ENCODE peak calls at places on chromosomes 12 and 14, in ten cellular contexts. X, C, A, J, F, Y, R, K, H and Z are unnamed samples.

GRCh38 chr12:77540097-77540496 is 290.6 kb upstream of the NAV3 start:
- DNase-seq in J (no peak), R (no peak), X (no peak), H (no peak), F (no peak), Y (no peak), C (no peak), A (no peak), K (no peak), Z (no peak)

GRCh38 chr14:37429618-37430017 is 165.4 kb downstream of the FOXA1 start:
- DNase-seq in H (no peak), K (no peak), A (no peak), R (no peak), Y (no peak), X (no peak), C (no peak), F (no peak), J (no peak), Z (no peak)

GRCh38 chr12:10641735-10642500 is 28.5 kb upstream of the MAGOHB start:
- DNase-seq in J (no peak), F (no peak), Y (no peak), R (no peak), C (no peak), H (no peak), A (no peak), K (peak), X (no peak), Z (no peak)

GRCh38 chr12:76008438-76008837 is 23.1 kb downstream of the PHLDA1 start:
- DNase-seq in C (no peak), J (no peak), K (no peak), F (no peak), Y (no peak), R (no peak), A (no peak), X (no peak), H (no peak), Z (no peak)

GRCh38 chr14:32947081-32947480 is 8.4 kb downstream of the NPAS3 start:
- DNase-seq in R (no peak), C (no peak), H (no peak), F (no peak), J (no peak), A (no peak), X (no peak), Y (no peak), K (no peak), Z (no peak)

GRCh38 chr12:116520801-116521471 is 38.2 kb upstream of the MAP1LC3B2 start:
- DNase-seq in H (no peak), R (no peak), K (peak), X (no peak), Y (no peak), F (no peak), J (no peak), C (no peak), A (no peak), Z (no peak)

GRCh38 chr14:85532570-85532969 is 2.6 kb downstream of the FLRT2 start:
- DNase-seq in J (no peak), Y (no peak), A (no peak), X (no peak), H (no peak), C (no peak), F (peak), R (no peak), K (no peak), Z (no peak)

GRCh38 chr14:30299915-30300314 is 259.0 kb upstream of the G2E3 start:
- DNase-seq in A (no peak), K (no peak), Y (no peak), C (no peak), R (no peak), X (no peak), F (no peak), H (no peak), J (no peak), Z (peak)

GRCh38 chr12:117125769-117126168 is 26.6 kb upstream of the TESC start:
- DNase-seq in Y (no peak), H (no peak), K (no peak), R (no peak), F (no peak), X (no peak), C (no peak), J (no peak), A (no peak), Z (no peak)

GRCh38 chr12:82765971-82766705 is 79.4 kb downstream of the TMTC2 start:
- DNase-seq in Y (no peak), J (no peak), X (no peak), A (no peak), C (no peak), R (no peak), H (no peak), K (no peak), F (no peak), Z (no peak)

GRCh38 chr14:68268197-68268596 is 448.6 kb downstream of the RAD51B start:
- DNase-seq in H (no peak), X (no peak), Y (no peak), J (no peak), C (no peak), R (no peak), F (no peak), K (no peak), A (no peak), Z (no peak)

GRCh38 chr12:119158004-119158776 is 20.5 kb upstream of the HSPB8 start:
- DNase-seq in J (no peak), C (no peak), K (no peak), A (no peak), H (no peak), Y (no peak), R (no peak), X (no peak), F (no peak), Z (no peak)

GRCh38 chr14:104603623-104604401 is 760 bp downstream of the TMEM179 start:
- DNase-seq in X (no peak), J (peak), A (no peak), R (no peak), K (no peak), C (no peak), F (peak), H (no peak), Y (peak), Z (no peak)

GRCh38 chr12:58819345-58819744 is 101.0 kb downstream of the LRIG3 start:
- DNase-seq in A (no peak), K (no peak), F (no peak), R (no peak), X (no peak), H (no peak), J (no peak), C (no peak), Y (no peak), Z (no peak)

GRCh38 chr14:22479781-22480464 is 109.1 kb downstream of the DAD1 start:
- DNase-seq in X (no peak), R (no peak), F (no peak), A (no peak), H (no peak), Y (no peak), C (no peak), J (no peak), K (no peak), Z (no peak)

GRCh38 chr14:100025111-100025510 is 40.1 kb upstream of the EVL start:
- DNase-seq in A (peak), R (peak), J (no peak), C (no peak), H (peak), Y (no peak), X (no peak), F (no peak), K (no peak), Z (no peak)

GRCh38 chr12:44972746-44973421 is 78.0 kb downstream of the DBX2 start:
- DNase-seq in C (no peak), F (no peak), X (no peak), J (no peak), K (no peak), A (no peak), R (no peak), H (no peak), Y (no peak), Z (no peak)

GRCh38 chr12:82857276-82857675 is 170.6 kb downstream of the TMTC2 start:
- DNase-seq in J (no peak), Y (no peak), A (no peak), H (no peak), X (no peak), C (no peak), K (no peak), F (no peak), R (no peak), Z (no peak)

GRCh38 chr14:38721822-38722431 is 381.1 kb downstream of the SEC23A start:
- DNase-seq in A (peak), J (no peak), Y (peak), R (peak), F (peak), H (peak), K (peak), C (no peak), X (peak), Z (peak)

GRCh38 chr14:24368562-24369252 is 723 bp downstream of the NFATC4 start:
- DNase-seq in A (peak), F (peak), X (peak), H (peak), J (peak), K (peak), C (no peak), R (no peak), Y (peak), Z (peak)

GRCh38 chr12:132095520-132096409 is 48.4 kb downstream of the DDX51 start:
- DNase-seq in H (no peak), J (no peak), R (no peak), A (no peak), X (no peak), C (no peak), Y (no peak), F (no peak), K (no peak), Z (no peak)

GRCh38 chr14:99806841-99807240 is 13.6 kb downstream of the EML1 start:
- DNase-seq in J (no peak), Y (no peak), R (no peak), A (no peak), C (no peak), F (no peak), K (no peak), H (no peak), X (no peak), Z (no peak)

GRCh38 chr14:95268350-95268749 is 51.4 kb downstream of the CLMN start:
- DNase-seq in C (no peak), F (no peak), R (no peak), H (no peak), Y (no peak), K (no peak), J (no peak), X (no peak), A (no peak), Z (no peak)

GRCh38 chr14:101167428-101167827 is 263.9 kb upstream of the RTL1 start:
- DNase-seq in F (no peak), J (no peak), H (no peak), R (no peak), A (no peak), K (no peak), Y (no peak), X (no peak), C (no peak), Z (no peak)

GRCh38 chr12:69502342-69503081 is 32.3 kb downstream of the FRS2 start:
- DNase-seq in R (no peak), C (no peak), X (no peak), H (no peak), F (no peak), Y (no peak), J (no peak), A (no peak), K (no peak), Z (no peak)

GRCh38 chr12:28998662-28999120 is 150.4 kb upstream of the FAR2 start:
- DNase-seq in X (no peak), C (no peak), H (peak), R (no peak), A (peak), K (peak), Y (no peak), F (no peak), J (no peak), Z (no peak)

GRCh38 chr12:10361084-10361483 is 28.8 kb downstream of the KLRK1 start:
- DNase-seq in X (no peak), F (no peak), J (peak), H (no peak), Y (no peak), C (no peak), K (no peak), A (peak), R (no peak), Z (no peak)

GRCh38 chr14:72892103-72892878 is 1.6 kb downstream of the DPF3 start:
- DNase-seq in K (peak), A (peak), J (no peak), C (peak), X (peak), R (no peak), F (peak), Y (no peak), H (peak), Z (no peak)